ENCODE peak calls at places on chromosomes 13 and 19, in six cellular contexts. R, I, A, Q, N and V are unnamed samples.

GRCh38 chr19:14472202-14472961 is 2.8 kb downstream of the PTGER1 start:
- DNase-seq in R (peak), I (peak), A (no peak), Q (no peak), N (peak), V (peak)

GRCh38 chr13:86188170-86188569 is 389.0 kb upstream of the SLITRK6 start:
- DNase-seq in R (no peak), I (no peak), A (no peak), Q (no peak), N (no peak), V (no peak)

GRCh38 chr19:48403606-48404005 is 10.1 kb downstream of the GRIN2D start:
- DNase-seq in R (peak), I (peak), A (no peak), Q (no peak), N (peak), V (peak)

GRCh38 chr13:114140909-114141255 is 8.5 kb upstream of the RASA3 start:
- DNase-seq in R (no peak), I (no peak), A (no peak), Q (no peak), N (no peak), V (no peak)

GRCh38 chr19:15126511-15126910 is 19.3 kb downstream of the SYDE1 start:
- DNase-seq in R (no peak), I (no peak), A (no peak), Q (no peak), N (no peak), V (no peak)

GRCh38 chr19:4972509-4973230 is 3.8 kb downstream of the KDM4B start:
- DNase-seq in R (peak), I (no peak), A (no peak), Q (no peak), N (no peak), V (no peak)

GRCh38 chr13:98344392-98344791 is 167.3 kb upstream of the RNF113B start:
- DNase-seq in R (no peak), I (no peak), A (no peak), Q (no peak), N (no peak), V (no peak)

GRCh38 chr13:65638572-65639168 is 1591.5 kb downstream of the PCDH9 start:
- DNase-seq in R (peak), I (no peak), A (peak), Q (no peak), N (peak), V (peak)

GRCh38 chr13:34942732-34943674 is 933 bp downstream of the NBEA start:
- DNase-seq in R (no peak), I (peak), A (no peak), Q (no peak), N (peak), V (no peak)

GRCh38 chr19:35558400-35559280 is 4.8 kb downstream of the ATP4A start:
- DNase-seq in R (no peak), I (no peak), A (no peak), Q (no peak), N (no peak), V (no peak)

GRCh38 chr13:113813749-113814434 is 50.0 kb downstream of the GAS6 start:
- DNase-seq in R (peak), I (peak), A (no peak), Q (no peak), N (no peak), V (no peak)

GRCh38 chr19:18157465-18158063 is 4.6 kb downstream of the PIK3R2 start:
- DNase-seq in R (no peak), I (peak), A (no peak), Q (no peak), N (no peak), V (no peak)

GRCh38 chr13:76992548-76993001 is 694 bp downstream of the CLN5 start:
- DNase-seq in R (peak), I (peak), A (no peak), Q (no peak), N (peak), V (peak)

GRCh38 chr19:33903489-33903850 is 106.8 kb downstream of the KCTD15 start:
- DNase-seq in R (no peak), I (peak), A (no peak), Q (no peak), N (no peak), V (no peak)

GRCh38 chr19:47094557-47095517 is 18.7 kb downstream of the ZC3H4 start:
- DNase-seq in R (peak), I (peak), A (no peak), Q (no peak), N (peak), V (peak)

GRCh38 chr19:13830761-13831481 is 35.7 kb downstream of the ZSWIM4 start:
- DNase-seq in R (no peak), I (no peak), A (no peak), Q (no peak), N (no peak), V (peak)

GRCh38 chr19:49223472-49223871 is 65.9 kb downstream of the TRPM4 start:
- DNase-seq in R (no peak), I (no peak), A (no peak), Q (no peak), N (no peak), V (no peak)

GRCh38 chr13:80214521-80214941 is 126.4 kb downstream of the SPRY2 start:
- DNase-seq in R (peak), I (no peak), A (peak), Q (no peak), N (no peak), V (no peak)

GRCh38 chr19:41159861-41160260 is 33.2 kb upstream of the CYP2S1 start:
- DNase-seq in R (no peak), I (no peak), A (no peak), Q (no peak), N (no peak), V (no peak)

GRCh38 chr13:76860706-76861105 is 25.5 kb downstream of the KCTD12 start:
- DNase-seq in R (no peak), I (no peak), A (no peak), Q (no peak), N (no peak), V (no peak)

GRCh38 chr13:74128171-74128767 is 5.9 kb downstream of the KLF12 start:
- DNase-seq in R (peak), I (no peak), A (peak), Q (no peak), N (no peak), V (no peak)

GRCh38 chr19:5567360-5567970 is at the start of gene TINCR:
- DNase-seq in R (no peak), I (no peak), A (no peak), Q (no peak), N (no peak), V (no peak)

GRCh38 chr19:6374711-6375410 is 872 bp downstream of the PSPN start:
- DNase-seq in R (no peak), I (no peak), A (no peak), Q (no peak), N (no peak), V (no peak)

GRCh38 chr13:99894835-99895427 is 76.6 kb downstream of the ZIC5 start:
- DNase-seq in R (no peak), I (no peak), A (no peak), Q (no peak), N (peak), V (no peak)

GRCh38 chr13:31670831-31671617 is 68.3 kb upstream of the RXFP2 start:
- DNase-seq in R (peak), I (no peak), A (no peak), Q (no peak), N (no peak), V (no peak)

GRCh38 chr19:6267552-6268381 is 12.0 kb downstream of the MLLT1 start:
- DNase-seq in R (no peak), I (no peak), A (no peak), Q (no peak), N (no peak), V (no peak)

GRCh38 chr13:30868806-30869470 is 37.1 kb upstream of the MEDAG start:
- DNase-seq in R (peak), I (no peak), A (no peak), Q (no peak), N (no peak), V (no peak)

GRCh38 chr19:46016426-46017094 is 6.3 kb downstream of the PGLYRP1 start:
- DNase-seq in R (peak), I (peak), A (peak), Q (no peak), N (peak), V (peak)

GRCh38 chr19:46015961-46016425 is 6.9 kb downstream of the PGLYRP1 start:
- DNase-seq in R (no peak), I (peak), A (no peak), Q (no peak), N (no peak), V (peak)

GRCh38 chr19:46017874-46018675 is 4.8 kb downstream of the PGLYRP1 start:
- DNase-seq in R (no peak), I (no peak), A (no peak), Q (no peak), N (no peak), V (peak)

GRCh38 chr19:46018729-46019251 is 4.1 kb downstream of the PGLYRP1 start:
- DNase-seq in R (no peak), I (no peak), A (no peak), Q (no peak), N (no peak), V (peak)

DNA sequence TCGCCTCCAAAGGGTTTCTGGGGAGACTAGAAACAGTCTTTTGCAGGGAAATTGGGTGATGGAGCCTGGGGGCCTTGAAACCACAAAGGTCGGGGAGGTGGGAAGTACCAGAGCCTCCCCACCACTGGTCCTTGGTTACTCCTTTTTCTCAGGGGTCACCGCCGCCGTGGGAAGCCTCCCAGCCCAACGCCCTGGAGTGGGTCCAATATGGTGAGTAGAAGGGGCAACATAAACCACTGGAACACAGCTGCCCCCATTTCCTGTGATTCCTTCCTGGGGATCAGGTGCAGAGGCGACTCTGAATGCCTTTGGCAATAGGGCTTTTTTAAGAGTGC is 5.8 kb downstream of the PGLYRP1 start:
- DNase-seq in R (no peak), I (no peak), A (no peak), Q (no peak), N (no peak), V (no peak)
- TF ChIP-seq CTCF in R (no peak), I (no peak), A (no peak), Q (peak), N (no peak), V (no peak)

DNA sequence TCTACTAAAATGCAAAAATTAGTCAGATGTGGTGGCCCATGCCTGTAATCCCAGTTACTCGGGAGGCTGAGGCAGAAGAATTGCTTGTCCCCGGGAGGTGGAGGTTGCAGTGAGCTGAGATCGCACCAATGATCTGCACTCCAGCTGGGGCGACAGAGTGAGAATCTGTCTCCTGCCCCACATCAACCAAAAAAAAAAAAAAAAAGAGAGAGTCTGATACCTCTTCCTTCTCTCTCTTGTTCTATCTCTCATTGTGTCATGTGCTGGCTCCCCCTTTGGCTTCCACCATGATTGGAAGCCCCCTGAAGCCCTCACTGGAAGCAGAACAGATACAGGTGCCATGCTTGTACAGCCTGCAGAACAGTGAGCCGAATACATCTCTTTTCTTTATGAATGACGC is 20.4 kb downstream of the CLEC11A start:
- DNase-seq in R (no peak), I (no peak), A (no peak), Q (no peak), N (no peak), V (no peak)
- TF ChIP-seq CTCF in R (no peak), I (no peak), A (no peak), Q (no peak), N (no peak), V (no peak)

DNA sequence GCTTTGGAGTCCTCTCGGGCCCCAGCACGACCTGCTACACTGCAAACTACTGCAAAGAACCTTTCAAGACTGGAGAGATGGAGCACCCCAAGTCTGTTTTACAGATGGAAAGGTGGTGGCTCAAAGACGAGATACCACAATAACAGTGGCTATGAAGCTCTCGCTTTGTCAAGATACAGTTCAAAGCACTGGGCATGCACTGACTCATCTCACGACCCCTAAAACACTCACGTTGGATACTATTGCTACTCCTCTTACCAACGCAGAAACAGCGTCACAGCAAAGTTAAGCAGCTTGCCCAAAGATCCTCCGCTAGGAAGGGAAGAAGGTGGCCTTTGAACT is 24.0 kb upstream of the LAIR1 start:
- DNase-seq in R (no peak), I (no peak), A (no peak), Q (no peak), N (no peak), V (no peak)
- TF ChIP-seq CTCF in R (no peak), I (no peak), A (no peak), Q (no peak), N (no peak), V (no peak)

GRCh38 chr19:39996811-39997594 is at the start of gene ZNF546:
- DNase-seq in R (peak), I (peak), A (peak), Q (peak), N (peak), V (peak)
- TF ChIP-seq CTCF in R (no peak), I (no peak), A (no peak), Q (no peak), N (no peak), V (no peak)

GRCh38 chr19:989381-990081 is 5.4 kb downstream of the WDR18 start:
- DNase-seq in R (no peak), I (peak), A (no peak), Q (no peak), N (no peak), V (no peak)
- TF ChIP-seq CTCF in R (peak), I (no peak), A (peak), Q (no peak), N (no peak), V (no peak)

GRCh38 chr13:45807520-45808099 is 43.9 kb downstream of the SIAH3 start:
- DNase-seq in R (peak), I (peak), A (no peak), Q (no peak), N (peak), V (peak)
- TF ChIP-seq CTCF in R (peak), I (peak), A (peak), Q (no peak), N (no peak), V (peak)

GRCh38 chr19:45591004-45591637 is 6.5 kb upstream of the OPA3 start:
- DNase-seq in R (peak), I (peak), A (no peak), Q (no peak), N (peak), V (peak)
- TF ChIP-seq CTCF in R (peak), I (peak), A (peak), Q (no peak), N (peak), V (peak)